ENCODE peak calls at places on chromosomes 12 and 14, in six cellular contexts. T is Peyer's patch, D is esophagus squamous epithelium, P is fibroblast of the aortic adventitia, G is astrocyte of the spinal cord, R is lung. K is an unnamed sample.

GRCh38 chr12:79406993-79407392 is 283.8 kb downstream of the PAWR start:
- DNase-seq in T (no peak), D (no peak), P (no peak), G (no peak), R (no peak), K (no peak)

GRCh38 chr12:51943346-51943745 is 8.2 kb upstream of the ACVR1B start:
- DNase-seq in T (no peak), D (no peak), P (no peak), G (no peak), R (no peak), K (no peak)

GRCh38 chr14:66206554-66206953 is 279.6 kb upstream of the CCDC196 start:
- DNase-seq in T (no peak), D (no peak), P (no peak), G (no peak), R (no peak), K (no peak)

GRCh38 chr14:80164991-80165390 is 46.3 kb downstream of the DIO2 start:
- DNase-seq in T (no peak), D (no peak), P (peak), G (peak), R (no peak), K (no peak)

GRCh38 chr14:21902561-21903199 is 229.1 kb upstream of the OR4E1 start:
- DNase-seq in T (no peak), D (no peak), P (no peak), G (no peak), R (no peak), K (no peak)

GRCh38 chr14:100871234-100872186 is 32.0 kb downstream of the RTL1 start:
- DNase-seq in T (peak), D (no peak), P (peak), G (peak), R (no peak), K (no peak)

GRCh38 chr12:107822356-107822755 is 47.9 kb downstream of the ASCL4 start:
- DNase-seq in T (no peak), D (no peak), P (no peak), G (no peak), R (peak), K (no peak)

GRCh38 chr12:118103231-118103600 is 595 bp downstream of the VSIG10 start:
- DNase-seq in T (peak), D (no peak), P (peak), G (peak), R (no peak), K (no peak)

GRCh38 chr12:93722179-93722578 is 45.0 kb downstream of the CRADD start:
- DNase-seq in T (no peak), D (no peak), P (no peak), G (no peak), R (no peak), K (no peak)

GRCh38 chr12:42588981-42589464 is 523 bp downstream of the PRICKLE1 start:
- DNase-seq in T (no peak), D (no peak), P (peak), G (peak), R (peak), K (no peak)

GRCh38 chr12:6285532-6286306 is 24.8 kb upstream of the PLEKHG6 start:
- DNase-seq in T (no peak), D (no peak), P (peak), G (no peak), R (no peak), K (no peak)

GRCh38 chr12:110281549-110282342 is 699 bp downstream of the ATP2A2 start:
- DNase-seq in T (peak), D (no peak), P (peak), G (peak), R (peak), K (no peak)

GRCh38 chr12:68446896-68447806 is 115.0 kb upstream of the MDM1 start:
- DNase-seq in T (no peak), D (no peak), P (peak), G (no peak), R (no peak), K (no peak)

GRCh38 chr12:104485651-104486341 is 29.0 kb downstream of the CHST11 start:
- DNase-seq in T (no peak), D (no peak), P (no peak), G (no peak), R (no peak), K (no peak)

GRCh38 chr12:32217354-32218310 is 111.0 kb downstream of the BICD1 start:
- DNase-seq in T (no peak), D (no peak), P (peak), G (peak), R (no peak), K (peak)

GRCh38 chr12:120468846-120469449 is 600 bp downstream of the SRSF9 start:
- DNase-seq in T (peak), D (no peak), P (no peak), G (peak), R (peak), K (no peak)

GRCh38 chr14:38042356-38042755 is 165.3 kb upstream of the SSTR1 start:
- DNase-seq in T (no peak), D (no peak), P (peak), G (peak), R (no peak), K (peak)

GRCh38 chr14:92637228-92637627 is 111.2 kb downstream of the LGMN start:
- DNase-seq in T (no peak), D (no peak), P (no peak), G (peak), R (no peak), K (no peak)

GRCh38 chr12:54375258-54375579 is 9.3 kb downstream of the ZNF385A start:
- DNase-seq in T (no peak), D (no peak), P (no peak), G (no peak), R (no peak), K (no peak)

GRCh38 chr12:24780969-24781368 is 167.9 kb downstream of the BCAT1 start:
- DNase-seq in T (no peak), D (no peak), P (peak), G (peak), R (no peak), K (peak)

GRCh38 chr14:30706704-30707103 is 84.6 kb downstream of the SCFD1 start:
- DNase-seq in T (no peak), D (no peak), P (no peak), G (no peak), R (no peak), K (no peak)

GRCh38 chr14:65850429-65851145 is 438.1 kb downstream of the FUT8 start:
- DNase-seq in T (no peak), D (no peak), P (no peak), G (no peak), R (no peak), K (peak)

DNA sequence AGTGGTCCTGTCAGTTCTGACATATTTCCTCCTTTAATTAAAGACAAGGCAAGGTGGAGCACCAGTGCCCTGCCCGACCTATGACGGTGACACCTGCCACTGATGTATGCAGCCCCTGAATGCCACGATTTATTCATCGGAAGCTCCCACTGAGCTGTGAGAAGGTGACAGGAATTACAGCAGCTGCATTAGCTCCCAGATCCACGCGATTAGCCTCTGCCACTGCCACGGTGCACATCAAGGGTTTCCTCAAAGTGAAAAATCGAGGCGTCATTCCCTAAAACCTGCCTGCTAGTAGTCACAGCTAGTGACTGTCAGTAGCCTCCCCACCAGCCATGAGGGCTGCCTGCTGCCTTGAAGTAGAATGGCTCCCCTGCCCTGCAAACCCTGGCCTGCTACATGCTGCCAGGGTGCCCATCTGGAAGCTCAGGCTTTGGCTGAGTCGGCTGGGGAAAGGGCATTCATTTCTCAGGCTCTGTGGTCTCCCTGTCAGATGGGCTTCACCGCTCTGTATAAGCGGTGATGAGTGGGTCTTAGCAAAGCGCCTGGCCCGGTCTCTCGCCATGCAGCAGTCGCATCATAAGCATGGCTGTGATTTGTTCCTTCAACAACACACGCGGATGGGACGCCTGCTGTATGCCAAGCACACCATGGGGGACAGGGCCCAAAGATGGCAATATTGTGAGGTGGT is 8.2 kb upstream of the BCL11B start:
- DNase-seq in T (no peak), D (no peak), P (no peak), G (no peak), R (no peak), K (no peak)
- TF ChIP-seq CTCF in T (no peak), D (no peak), P (no peak), G (no peak), R (no peak), K (no peak)

DNA sequence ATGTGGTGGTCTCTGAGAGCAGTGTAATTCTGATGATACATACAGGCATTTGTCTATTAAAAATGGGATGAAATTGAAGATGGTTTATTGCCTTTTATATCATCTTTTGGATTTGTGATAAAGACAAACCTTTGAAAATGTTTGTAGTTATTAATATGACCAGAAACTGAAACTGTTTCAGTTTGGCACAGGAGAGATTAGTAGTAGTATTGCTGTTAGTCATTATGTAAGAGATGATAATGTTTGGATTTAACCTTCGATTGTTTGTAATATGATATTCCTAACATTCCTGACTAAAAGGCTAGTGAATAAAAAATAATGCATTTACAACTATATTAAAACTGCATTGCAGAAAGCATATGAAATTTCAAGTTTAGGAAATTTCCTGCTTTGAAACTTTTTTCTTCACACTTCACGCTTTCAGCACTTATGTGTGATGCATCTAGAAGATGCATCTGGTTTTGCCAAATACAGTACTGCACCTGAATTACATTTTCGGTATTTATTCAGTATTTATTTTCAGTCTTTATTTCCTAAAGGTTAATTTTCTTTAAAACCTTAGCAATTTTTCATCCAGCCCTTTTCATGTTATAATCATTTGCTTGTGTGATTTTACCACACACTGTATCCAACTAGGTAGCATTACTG is 25.5 kb downstream of the ADIPOR2 start:
- DNase-seq in T (no peak), D (no peak), P (peak), G (no peak), R (no peak), K (peak)
- H3K4me3 ChIP-seq in T (no peak), D (no peak), P (no peak), G (no peak), R (no peak), K (no peak)

GRCh38 chr12:66035289-66035961 is 95.1 kb downstream of the LLPH start:
- DNase-seq in T (no peak), D (no peak), P (peak), G (peak), R (no peak), K (peak)
- TF ChIP-seq CTCF in T (peak), D (no peak), P (peak), G (peak), R (no peak), K (peak)

DNA sequence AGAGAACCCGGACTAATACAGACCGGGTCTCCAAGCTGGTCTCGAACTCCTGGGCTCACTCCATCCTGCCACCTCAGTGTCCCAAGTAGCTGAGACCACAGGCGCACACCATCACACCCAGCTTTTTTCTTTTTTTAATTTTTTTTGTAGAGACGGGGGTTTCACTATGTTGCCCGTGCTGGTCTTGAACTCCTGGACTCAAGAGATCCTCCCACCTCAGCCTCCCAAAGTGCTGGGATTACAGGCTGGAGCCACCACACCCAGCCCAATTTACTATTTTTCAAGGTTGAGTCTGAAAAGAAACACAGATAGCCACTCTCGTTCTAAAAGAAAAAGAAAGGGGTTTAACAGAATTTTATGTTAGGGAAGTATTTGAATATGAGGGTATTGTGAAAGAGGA is 1.8 kb downstream of the ERO1A start:
- DNase-seq in T (no peak), D (no peak), P (no peak), G (no peak), R (no peak), K (no peak)
- H3K4me3 ChIP-seq in T (no peak), D (peak), P (no peak), G (no peak), R (no peak), K (no peak)

GRCh38 chr12:114397978-114398881 is 7.7 kb downstream of the TBX5 start:
- DNase-seq in T (no peak), D (no peak), P (no peak), G (no peak), R (no peak), K (no peak)

GRCh38 chr12:114396153-114396868 is 9.6 kb downstream of the TBX5 start:
- DNase-seq in T (no peak), D (no peak), P (no peak), G (no peak), R (no peak), K (no peak)

GRCh38 chr12:114399664-114400211 is 6.2 kb downstream of the TBX5 start:
- DNase-seq in T (no peak), D (no peak), P (no peak), G (no peak), R (no peak), K (no peak)

GRCh38 chr12:114395755-114396152 is 10.2 kb downstream of the TBX5 start:
- DNase-seq in T (no peak), D (no peak), P (no peak), G (no peak), R (no peak), K (no peak)

GRCh38 chr12:114396869-114397719 is 8.8 kb downstream of the TBX5 start:
- DNase-seq in T (no peak), D (no peak), P (no peak), G (no peak), R (no peak), K (no peak)
- TF ChIP-seq CTCF in T (no peak), D (no peak), P (no peak), G (no peak), R (no peak), K (no peak)

K was measured in astrocyte of the cerebellum.